ENCODE peak calls at places on chromosomes 16 and 17, in eight cellular contexts. One of them, this sample, is unnamed.

GRCh38 chr16:78693496-78693895 is 594.0 kb downstream of the WWOX start:
- DNase-seq in heart left ventricle: no peak
- DNase-seq in breast epithelium: no peak
- DNase-seq in tibial nerve: no peak
- DNase-seq in stomach: no peak
- DNase-seq in transverse colon: no peak
- DNase-seq in IMR-90: no peak
- DNase-seq in gastrocnemius medialis: no peak
- DNase-seq in this sample: no peak

GRCh38 chr16:79601978-79602609 is 1.6 kb upstream of the MAF start:
- DNase-seq in heart left ventricle: peak; percentile 66
- DNase-seq in breast epithelium: peak; percentile 82
- DNase-seq in tibial nerve: peak; percentile 79
- DNase-seq in stomach: peak; percentile 86
- DNase-seq in transverse colon: peak; percentile 87
- DNase-seq in IMR-90: peak; percentile 38
- DNase-seq in gastrocnemius medialis: peak; percentile 68
- DNase-seq in this sample: peak; percentile 85

GRCh38 chr16:90077240-90077756 is at the start of gene PRDM7:
- DNase-seq in heart left ventricle: peak; percentile 97
- DNase-seq in breast epithelium: peak; percentile 97
- DNase-seq in tibial nerve: peak; percentile 82
- DNase-seq in stomach: peak; percentile 94
- DNase-seq in transverse colon: peak; percentile 95
- DNase-seq in IMR-90: peak; percentile 94
- DNase-seq in gastrocnemius medialis: peak; percentile 93
- DNase-seq in this sample: peak; percentile 85

GRCh38 chr16:22265351-22265750 is 31.9 kb upstream of the POLR3E start:
- DNase-seq in heart left ventricle: no peak
- DNase-seq in breast epithelium: no peak
- DNase-seq in tibial nerve: no peak
- DNase-seq in stomach: no peak
- DNase-seq in transverse colon: no peak
- DNase-seq in IMR-90: no peak
- DNase-seq in gastrocnemius medialis: no peak
- DNase-seq in this sample: no peak

GRCh38 chr17:14302421-14303099 is 1.7 kb downstream of the HS3ST3B1 start:
- DNase-seq in heart left ventricle: peak; percentile 95
- DNase-seq in breast epithelium: peak; percentile 79
- DNase-seq in tibial nerve: peak; percentile 46
- DNase-seq in stomach: peak; percentile 90
- DNase-seq in transverse colon: peak; percentile 81
- DNase-seq in IMR-90: peak; percentile 86
- DNase-seq in gastrocnemius medialis: peak; percentile 53
- DNase-seq in this sample: peak; percentile 64

GRCh38 chr16:67215690-67216089 is 11.2 kb upstream of the TMEM208 start:
- DNase-seq in heart left ventricle: no peak
- DNase-seq in breast epithelium: no peak
- DNase-seq in tibial nerve: no peak
- DNase-seq in stomach: no peak
- DNase-seq in transverse colon: no peak
- DNase-seq in IMR-90: no peak
- DNase-seq in gastrocnemius medialis: no peak
- DNase-seq in this sample: no peak

GRCh38 chr16:68385371-68385770 is 62.9 kb downstream of the SMPD3 start:
- DNase-seq in heart left ventricle: no peak
- DNase-seq in breast epithelium: no peak
- DNase-seq in tibial nerve: no peak
- DNase-seq in stomach: no peak
- DNase-seq in transverse colon: no peak
- DNase-seq in IMR-90: no peak
- DNase-seq in gastrocnemius medialis: no peak
- DNase-seq in this sample: no peak

GRCh38 chr16:87474566-87474996 is 18.2 kb downstream of the ZCCHC14 start:
- DNase-seq in heart left ventricle: no peak
- DNase-seq in breast epithelium: no peak
- DNase-seq in tibial nerve: no peak
- DNase-seq in stomach: no peak
- DNase-seq in transverse colon: no peak
- DNase-seq in IMR-90: no peak
- DNase-seq in gastrocnemius medialis: no peak
- DNase-seq in this sample: no peak

GRCh38 chr16:48901712-48902374 is 291.9 kb upstream of the N4BP1 start:
- DNase-seq in heart left ventricle: no peak
- DNase-seq in breast epithelium: no peak
- DNase-seq in tibial nerve: no peak
- DNase-seq in stomach: no peak
- DNase-seq in transverse colon: no peak
- DNase-seq in IMR-90: no peak
- DNase-seq in gastrocnemius medialis: no peak
- DNase-seq in this sample: peak; percentile 19

GRCh38 chr17:16623282-16623681 is 30.4 kb downstream of the ZNF624 start:
- DNase-seq in heart left ventricle: no peak
- DNase-seq in breast epithelium: no peak
- DNase-seq in tibial nerve: no peak
- DNase-seq in stomach: no peak
- DNase-seq in transverse colon: no peak
- DNase-seq in IMR-90: no peak
- DNase-seq in gastrocnemius medialis: no peak
- DNase-seq in this sample: no peak

GRCh38 chr17:16617481-16618060 is 36.1 kb downstream of the ZNF624 start:
- DNase-seq in heart left ventricle: no peak
- DNase-seq in breast epithelium: no peak
- DNase-seq in tibial nerve: no peak
- DNase-seq in stomach: no peak
- DNase-seq in transverse colon: no peak
- DNase-seq in IMR-90: no peak
- DNase-seq in gastrocnemius medialis: no peak
- DNase-seq in this sample: no peak

GRCh38 chr17:16622540-16623277 is 30.9 kb downstream of the ZNF624 start:
- DNase-seq in heart left ventricle: no peak
- DNase-seq in breast epithelium: no peak
- DNase-seq in tibial nerve: no peak
- DNase-seq in stomach: no peak
- DNase-seq in transverse colon: no peak
- DNase-seq in IMR-90: no peak
- DNase-seq in gastrocnemius medialis: no peak
- DNase-seq in this sample: no peak
- H3K9me3 ChIP-seq in heart left ventricle: peaks cover 100% of the 10 kb centered on the region
- H3K9me3 ChIP-seq in breast epithelium: peaks cover 64% of the 10 kb centered on the region
- H3K9me3 ChIP-seq in tibial nerve: peaks cover 82% of the 10 kb centered on the region
- H3K9me3 ChIP-seq in stomach: peaks cover 54% of the 10 kb centered on the region
- H3K9me3 ChIP-seq in transverse colon: peaks cover 89% of the 10 kb centered on the region
- H3K9me3 ChIP-seq in IMR-90: peaks cover 61% of the 10 kb centered on the region
- H3K9me3 ChIP-seq in gastrocnemius medialis: peaks cover 51% of the 10 kb centered on the region
- H3K9me3 ChIP-seq in this sample: peaks cover 50% of the 10 kb centered on the region

GRCh38 chr16:13203725-13204124 is 302.3 kb downstream of the SHISA9 start:
- DNase-seq in heart left ventricle: no peak
- DNase-seq in breast epithelium: no peak
- DNase-seq in tibial nerve: no peak
- DNase-seq in stomach: no peak
- DNase-seq in transverse colon: no peak
- DNase-seq in IMR-90: no peak
- DNase-seq in gastrocnemius medialis: no peak
- DNase-seq in this sample: no peak
- TF ChIP-seq CTCF in heart left ventricle: no peak
- TF ChIP-seq CTCF in breast epithelium: no peak
- TF ChIP-seq CTCF in tibial nerve: no peak
- TF ChIP-seq CTCF in stomach: no peak
- TF ChIP-seq CTCF in transverse colon: no peak
- TF ChIP-seq CTCF in IMR-90: no peak
- TF ChIP-seq CTCF in gastrocnemius medialis: no peak
- TF ChIP-seq CTCF in this sample: no peak

GRCh38 chr17:70073799-70074198 is 1.2 kb upstream of the KCNJ16 start:
- DNase-seq in heart left ventricle: no peak
- DNase-seq in breast epithelium: no peak
- DNase-seq in tibial nerve: no peak
- DNase-seq in stomach: no peak
- DNase-seq in transverse colon: no peak
- DNase-seq in IMR-90: no peak
- DNase-seq in gastrocnemius medialis: no peak
- DNase-seq in this sample: no peak

GRCh38 chr17:70073326-70073725 is 1.7 kb upstream of the KCNJ16 start:
- DNase-seq in heart left ventricle: no peak
- DNase-seq in breast epithelium: no peak
- DNase-seq in tibial nerve: no peak
- DNase-seq in stomach: no peak
- DNase-seq in transverse colon: no peak
- DNase-seq in IMR-90: no peak
- DNase-seq in gastrocnemius medialis: no peak
- DNase-seq in this sample: no peak

GRCh38 chr17:70071620-70072019 is 3.4 kb upstream of the KCNJ16 start:
- DNase-seq in heart left ventricle: no peak
- DNase-seq in breast epithelium: no peak
- DNase-seq in tibial nerve: no peak
- DNase-seq in stomach: no peak
- DNase-seq in transverse colon: no peak
- DNase-seq in IMR-90: no peak
- DNase-seq in gastrocnemius medialis: no peak
- DNase-seq in this sample: no peak

GRCh38 chr17:70074236-70074830 is 692 bp upstream of the KCNJ16 start:
- DNase-seq in heart left ventricle: no peak
- DNase-seq in breast epithelium: no peak
- DNase-seq in tibial nerve: no peak
- DNase-seq in stomach: no peak
- DNase-seq in transverse colon: no peak
- DNase-seq in IMR-90: no peak
- DNase-seq in gastrocnemius medialis: no peak
- DNase-seq in this sample: no peak

GRCh38 chr17:70072900-70073299 is 2.1 kb upstream of the KCNJ16 start:
- DNase-seq in heart left ventricle: no peak
- DNase-seq in breast epithelium: no peak
- DNase-seq in tibial nerve: no peak
- DNase-seq in stomach: no peak
- DNase-seq in transverse colon: no peak
- DNase-seq in IMR-90: no peak
- DNase-seq in gastrocnemius medialis: no peak
- DNase-seq in this sample: no peak
- H3K9me3 ChIP-seq in heart left ventricle: no peaks in the 10 kb centered on the region
- H3K9me3 ChIP-seq in breast epithelium: no peaks in the 10 kb centered on the region
- H3K9me3 ChIP-seq in tibial nerve: no peaks in the 10 kb centered on the region
- H3K9me3 ChIP-seq in stomach: no peaks in the 10 kb centered on the region
- H3K9me3 ChIP-seq in transverse colon: no peaks in the 10 kb centered on the region
- H3K9me3 ChIP-seq in IMR-90: no peaks in the 10 kb centered on the region
- H3K9me3 ChIP-seq in gastrocnemius medialis: no peaks in the 10 kb centered on the region
- H3K9me3 ChIP-seq in this sample: no peaks in the 10 kb centered on the region

GRCh38 chr16:58339452-58339938 is 44.7 kb upstream of the PRSS54 start:
- DNase-seq in heart left ventricle: no peak
- DNase-seq in breast epithelium: no peak
- DNase-seq in tibial nerve: no peak
- DNase-seq in stomach: no peak
- DNase-seq in transverse colon: no peak
- DNase-seq in IMR-90: no peak
- DNase-seq in gastrocnemius medialis: no peak
- DNase-seq in this sample: no peak
- TF ChIP-seq CTCF in heart left ventricle: peak; percentile 35
- TF ChIP-seq CTCF in breast epithelium: no peak
- TF ChIP-seq CTCF in tibial nerve: no peak
- TF ChIP-seq CTCF in stomach: no peak
- TF ChIP-seq CTCF in transverse colon: no peak
- TF ChIP-seq CTCF in IMR-90: peak; percentile 23
- TF ChIP-seq CTCF in gastrocnemius medialis: no peak
- TF ChIP-seq CTCF in this sample: no peak